ENCODE peak calls at places on chromosomes 6 and 20, in six cellular contexts. One of them, this sample, is unnamed.

GRCh38 chr6:104639671-104640070 is 220.0 kb downstream of the HACE1 start:
- DNase-seq in pancreas: no peak
- DNase-seq in tibial nerve: no peak
- DNase-seq in CD8-positive, alpha-beta T cell: no peak
- DNase-seq in mammary epithelial cell: peak
- DNase-seq in spleen: no peak
- DNase-seq in this sample: no peak

GRCh38 chr20:22217712-22218352 is 366.5 kb downstream of the FOXA2 start:
- DNase-seq in pancreas: no peak
- DNase-seq in tibial nerve: no peak
- DNase-seq in CD8-positive, alpha-beta T cell: no peak
- DNase-seq in mammary epithelial cell: no peak
- DNase-seq in spleen: no peak
- DNase-seq in this sample: no peak

GRCh38 chr6:111950661-111951426 is 77.6 kb upstream of the FYN start:
- DNase-seq in pancreas: peak
- DNase-seq in tibial nerve: no peak
- DNase-seq in CD8-positive, alpha-beta T cell: no peak
- DNase-seq in mammary epithelial cell: no peak
- DNase-seq in spleen: no peak
- DNase-seq in this sample: peak

GRCh38 chr6:3542032-3542640 is 85.3 kb upstream of the SLC22A23 start:
- DNase-seq in pancreas: no peak
- DNase-seq in tibial nerve: no peak
- DNase-seq in CD8-positive, alpha-beta T cell: no peak
- DNase-seq in mammary epithelial cell: no peak
- DNase-seq in spleen: no peak
- DNase-seq in this sample: no peak

GRCh38 chr6:144365176-144365710 is 80.1 kb downstream of the UTRN start:
- DNase-seq in pancreas: no peak
- DNase-seq in tibial nerve: no peak
- DNase-seq in CD8-positive, alpha-beta T cell: no peak
- DNase-seq in mammary epithelial cell: no peak
- DNase-seq in spleen: no peak
- DNase-seq in this sample: no peak

GRCh38 chr6:31272431-31272830 is 539 bp upstream of the HLA-C start:
- DNase-seq in pancreas: no peak
- DNase-seq in tibial nerve: no peak
- DNase-seq in CD8-positive, alpha-beta T cell: peak
- DNase-seq in mammary epithelial cell: no peak
- DNase-seq in spleen: no peak
- DNase-seq in this sample: no peak

GRCh38 chr6:158487495-158487894 is 72.4 kb upstream of the TMEM181 start:
- DNase-seq in pancreas: no peak
- DNase-seq in tibial nerve: no peak
- DNase-seq in CD8-positive, alpha-beta T cell: no peak
- DNase-seq in mammary epithelial cell: no peak
- DNase-seq in spleen: no peak
- DNase-seq in this sample: no peak

GRCh38 chr20:13736792-13737191 is 47.9 kb downstream of the ESF1 start:
- DNase-seq in pancreas: no peak
- DNase-seq in tibial nerve: no peak
- DNase-seq in CD8-positive, alpha-beta T cell: no peak
- DNase-seq in mammary epithelial cell: no peak
- DNase-seq in spleen: no peak
- DNase-seq in this sample: no peak

GRCh38 chr6:168007592-168008338 is 10.3 kb downstream of the KIF25 start:
- DNase-seq in pancreas: no peak
- DNase-seq in tibial nerve: no peak
- DNase-seq in CD8-positive, alpha-beta T cell: no peak
- DNase-seq in mammary epithelial cell: peak
- DNase-seq in spleen: no peak
- DNase-seq in this sample: no peak

GRCh38 chr6:125906158-125906998 is 50.2 kb upstream of the HINT3 start:
- DNase-seq in pancreas: peak
- DNase-seq in tibial nerve: no peak
- DNase-seq in CD8-positive, alpha-beta T cell: peak
- DNase-seq in mammary epithelial cell: no peak
- DNase-seq in spleen: no peak
- DNase-seq in this sample: peak

GRCh38 chr6:24564081-24564480 is 69.3 kb downstream of the ALDH5A1 start:
- DNase-seq in pancreas: no peak
- DNase-seq in tibial nerve: no peak
- DNase-seq in CD8-positive, alpha-beta T cell: no peak
- DNase-seq in mammary epithelial cell: no peak
- DNase-seq in spleen: no peak
- DNase-seq in this sample: no peak

GRCh38 chr6:11890849-11891248 is 112.2 kb upstream of the ADTRP start:
- DNase-seq in pancreas: no peak
- DNase-seq in tibial nerve: no peak
- DNase-seq in CD8-positive, alpha-beta T cell: no peak
- DNase-seq in mammary epithelial cell: no peak
- DNase-seq in spleen: no peak
- DNase-seq in this sample: no peak

GRCh38 chr6:1611572-1612385 is 2.1 kb downstream of the FOXC1 start:
- DNase-seq in pancreas: no peak
- DNase-seq in tibial nerve: peak
- DNase-seq in CD8-positive, alpha-beta T cell: no peak
- DNase-seq in mammary epithelial cell: peak
- DNase-seq in spleen: no peak
- DNase-seq in this sample: no peak

GRCh38 chr6:132259070-132259469 is 142.2 kb downstream of the MOXD1 start:
- DNase-seq in pancreas: no peak
- DNase-seq in tibial nerve: no peak
- DNase-seq in CD8-positive, alpha-beta T cell: no peak
- DNase-seq in mammary epithelial cell: peak
- DNase-seq in spleen: no peak
- DNase-seq in this sample: no peak

GRCh38 chr20:58677205-58677604 is 15.4 kb upstream of the NPEPL1 start:
- DNase-seq in pancreas: no peak
- DNase-seq in tibial nerve: no peak
- DNase-seq in CD8-positive, alpha-beta T cell: no peak
- DNase-seq in mammary epithelial cell: no peak
- DNase-seq in spleen: no peak
- DNase-seq in this sample: no peak

GRCh38 chr20:36881888-36882287 is 6.0 kb downstream of the TLDC2 start:
- DNase-seq in pancreas: no peak
- DNase-seq in tibial nerve: no peak
- DNase-seq in CD8-positive, alpha-beta T cell: no peak
- DNase-seq in mammary epithelial cell: peak
- DNase-seq in spleen: no peak
- DNase-seq in this sample: no peak

GRCh38 chr6:164296411-164296810 is 881.9 kb downstream of the QKI start:
- DNase-seq in pancreas: no peak
- DNase-seq in tibial nerve: no peak
- DNase-seq in CD8-positive, alpha-beta T cell: no peak
- DNase-seq in mammary epithelial cell: no peak
- DNase-seq in spleen: no peak
- DNase-seq in this sample: no peak

GRCh38 chr20:19419420-19419819 is 207.0 kb downstream of the SLC24A3 start:
- DNase-seq in pancreas: no peak
- DNase-seq in tibial nerve: no peak
- DNase-seq in CD8-positive, alpha-beta T cell: no peak
- DNase-seq in mammary epithelial cell: no peak
- DNase-seq in spleen: no peak
- DNase-seq in this sample: no peak

GRCh38 chr6:28658475-28659249 is 133.0 kb downstream of the GPX5 start:
- DNase-seq in pancreas: no peak
- DNase-seq in tibial nerve: no peak
- DNase-seq in CD8-positive, alpha-beta T cell: no peak
- DNase-seq in mammary epithelial cell: peak
- DNase-seq in spleen: no peak
- DNase-seq in this sample: no peak

GRCh38 chr6:139846538-139847321 is 472.3 kb upstream of the CITED2 start:
- DNase-seq in pancreas: no peak
- DNase-seq in tibial nerve: no peak
- DNase-seq in CD8-positive, alpha-beta T cell: no peak
- DNase-seq in mammary epithelial cell: no peak
- DNase-seq in spleen: no peak
- DNase-seq in this sample: peak

GRCh38 chr20:3786126-3786484 is 435 bp downstream of the CENPB start:
- DNase-seq in pancreas: peak
- DNase-seq in tibial nerve: peak
- DNase-seq in CD8-positive, alpha-beta T cell: peak
- DNase-seq in mammary epithelial cell: peak
- DNase-seq in spleen: no peak
- DNase-seq in this sample: peak

GRCh38 chr6:45930419-45931059 is 85.1 kb downstream of the CLIC5 start:
- DNase-seq in pancreas: peak
- DNase-seq in tibial nerve: peak
- DNase-seq in CD8-positive, alpha-beta T cell: peak
- DNase-seq in mammary epithelial cell: peak
- DNase-seq in spleen: peak
- DNase-seq in this sample: peak

GRCh38 chr20:57007171-57007540 is 259.3 kb downstream of the BMP7 start:
- DNase-seq in pancreas: no peak
- DNase-seq in tibial nerve: no peak
- DNase-seq in CD8-positive, alpha-beta T cell: no peak
- DNase-seq in mammary epithelial cell: no peak
- DNase-seq in spleen: no peak
- DNase-seq in this sample: no peak

GRCh38 chr6:133701633-133702331 is 187.1 kb upstream of the TCF21 start:
- DNase-seq in pancreas: no peak
- DNase-seq in tibial nerve: no peak
- DNase-seq in CD8-positive, alpha-beta T cell: no peak
- DNase-seq in mammary epithelial cell: no peak
- DNase-seq in spleen: no peak
- DNase-seq in this sample: peak

GRCh38 chr6:24692003-24692402 is 25.1 kb downstream of the ACOT13 start:
- DNase-seq in pancreas: no peak
- DNase-seq in tibial nerve: no peak
- DNase-seq in CD8-positive, alpha-beta T cell: no peak
- DNase-seq in mammary epithelial cell: no peak
- DNase-seq in spleen: no peak
- DNase-seq in this sample: peak

GRCh38 chr20:22343612-22344011 is 240.8 kb downstream of the FOXA2 start:
- DNase-seq in pancreas: peak
- DNase-seq in tibial nerve: no peak
- DNase-seq in CD8-positive, alpha-beta T cell: no peak
- DNase-seq in mammary epithelial cell: no peak
- DNase-seq in spleen: peak
- DNase-seq in this sample: no peak

GRCh38 chr6:1381397-1382330 is 7.7 kb upstream of the FOXF2 start:
- DNase-seq in pancreas: peak
- DNase-seq in tibial nerve: no peak
- DNase-seq in CD8-positive, alpha-beta T cell: no peak
- DNase-seq in mammary epithelial cell: no peak
- DNase-seq in spleen: peak
- DNase-seq in this sample: peak

GRCh38 chr6:54697423-54697822 is 149.1 kb upstream of the FAM83B start:
- DNase-seq in pancreas: no peak
- DNase-seq in tibial nerve: no peak
- DNase-seq in CD8-positive, alpha-beta T cell: no peak
- DNase-seq in mammary epithelial cell: peak
- DNase-seq in spleen: no peak
- DNase-seq in this sample: no peak

DNA sequence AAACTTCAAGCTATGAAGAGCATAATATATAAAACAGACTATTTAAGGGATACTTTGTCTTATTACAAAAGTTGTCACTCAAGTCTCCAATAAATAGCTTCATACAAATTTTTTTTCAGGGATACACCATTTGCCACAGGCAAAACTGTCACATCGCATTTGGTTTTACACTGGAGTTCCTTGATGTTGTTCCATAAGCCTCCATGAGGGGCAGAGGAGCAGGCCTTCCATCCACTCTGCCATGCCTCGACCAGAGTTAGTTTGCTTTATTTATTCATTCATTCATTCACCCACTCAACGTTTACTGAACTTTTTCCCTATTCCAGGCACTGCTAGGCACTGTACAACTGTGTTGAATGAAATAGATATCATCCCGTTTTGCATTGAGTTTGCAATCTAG is 246.6 kb downstream of the PHF3 start:
- DNase-seq in pancreas: no peak
- DNase-seq in tibial nerve: no peak
- DNase-seq in CD8-positive, alpha-beta T cell: no peak
- DNase-seq in mammary epithelial cell: no peak
- DNase-seq in spleen: no peak
- DNase-seq in this sample: no peak
- TF ChIP-seq CTCF in pancreas: no peak
- TF ChIP-seq CTCF in tibial nerve: no peak
- TF ChIP-seq CTCF in CD8-positive, alpha-beta T cell: no peak
- TF ChIP-seq CTCF in mammary epithelial cell: peak
- TF ChIP-seq CTCF in spleen: no peak
- TF ChIP-seq CTCF in this sample: no peak

DNA sequence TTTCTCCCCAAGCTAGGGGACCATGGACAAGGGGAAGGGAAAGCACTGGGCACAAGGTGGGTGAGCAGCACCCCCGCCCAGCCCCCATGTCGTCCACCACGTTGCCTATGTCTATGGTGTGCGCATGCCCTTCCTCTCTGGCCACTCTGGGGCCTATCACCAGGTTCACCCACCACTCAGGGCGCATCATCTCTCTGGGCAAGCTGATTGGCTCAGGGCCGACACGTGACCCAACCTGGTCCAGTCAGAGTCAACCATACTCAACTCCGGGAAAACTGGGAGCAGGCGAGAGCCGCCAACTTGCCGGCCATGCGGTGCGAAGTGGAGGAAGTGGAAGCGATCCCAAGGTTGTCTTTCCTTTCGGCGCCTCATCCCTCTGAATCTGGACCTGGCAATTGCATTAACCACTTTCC is 25.9 kb downstream of the ACSS1 start:
- DNase-seq in pancreas: peak
- DNase-seq in tibial nerve: no peak
- DNase-seq in CD8-positive, alpha-beta T cell: no peak
- DNase-seq in mammary epithelial cell: no peak
- DNase-seq in spleen: peak
- DNase-seq in this sample: no peak
- H3K27ac ChIP-seq in pancreas: peak
- H3K27ac ChIP-seq in tibial nerve: peak
- H3K27ac ChIP-seq in CD8-positive, alpha-beta T cell: no peak
- H3K27ac ChIP-seq in mammary epithelial cell: no peak
- H3K27ac ChIP-seq in spleen: peak
- H3K27ac ChIP-seq in this sample: peak

GRCh38 chr6:73830119-73830518 is 134.1 kb downstream of the CD109 start:
- DNase-seq in pancreas: no peak
- DNase-seq in tibial nerve: no peak
- DNase-seq in CD8-positive, alpha-beta T cell: no peak
- DNase-seq in mammary epithelial cell: no peak
- DNase-seq in spleen: no peak
- DNase-seq in this sample: no peak
- H3K4me3 ChIP-seq in pancreas: no peak
- H3K4me3 ChIP-seq in tibial nerve: no peak
- H3K4me3 ChIP-seq in CD8-positive, alpha-beta T cell: no peak
- H3K4me3 ChIP-seq in mammary epithelial cell: no peak
- H3K4me3 ChIP-seq in spleen: no peak
- H3K4me3 ChIP-seq in this sample: no peak

DNA sequence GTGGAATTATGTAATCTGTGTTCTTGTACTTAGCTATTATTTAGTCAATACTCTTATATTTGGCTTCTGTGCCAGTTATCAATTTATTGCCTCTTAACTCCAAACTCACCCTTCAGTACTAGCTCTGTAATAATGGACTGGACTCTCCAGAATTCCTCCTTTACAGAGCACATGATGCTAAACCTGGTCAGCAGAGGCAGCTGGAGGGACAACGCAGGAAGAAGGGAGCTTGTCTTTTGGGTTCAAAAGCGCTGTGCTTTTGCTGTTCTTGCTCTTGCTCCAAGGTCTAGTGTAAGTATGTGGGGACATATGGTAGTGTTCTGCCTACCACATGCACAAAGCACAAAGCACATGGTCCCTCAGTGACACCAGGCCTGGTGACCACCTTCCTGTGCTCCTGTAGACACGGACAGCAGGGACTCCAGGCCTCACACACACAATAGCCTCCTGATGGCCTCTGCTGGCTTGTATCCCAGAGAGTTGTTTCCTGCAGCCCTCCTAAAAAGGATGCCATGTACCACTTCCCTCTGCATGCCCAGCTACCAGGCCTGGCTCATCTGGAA is 46.1 kb downstream of the CHD6 start:
- DNase-seq in pancreas: no peak
- DNase-seq in tibial nerve: no peak
- DNase-seq in CD8-positive, alpha-beta T cell: no peak
- DNase-seq in mammary epithelial cell: no peak
- DNase-seq in spleen: no peak
- DNase-seq in this sample: no peak
- TF ChIP-seq CTCF in pancreas: no peak
- TF ChIP-seq CTCF in tibial nerve: no peak
- TF ChIP-seq CTCF in CD8-positive, alpha-beta T cell: no peak
- TF ChIP-seq CTCF in mammary epithelial cell: no peak
- TF ChIP-seq CTCF in spleen: no peak
- TF ChIP-seq CTCF in this sample: no peak

This sample was measured in heart right ventricle.